ENCODE peak calls at places on chromosomes 12 and 14, in ten cellular contexts. I is posterior cingulate gyrus; J is left lung; E is kidney tubule cell; G is ELR; D is AML-193; M is HEK293T; R is HFF-Myc; Y is NCI-H1417 treated with DMSO at 0.1 percent for 48 hours; V is stimulated activated CD4-positive, alpha-beta T cell treated with anti-CD3 and anti-CD28 coated beads, Interleukin-12 subunit alpha, Interleukin-12 subunit beta, amount 100 ng/mL, for 4 hours. N is an unnamed sample.

GRCh38 chr14:63468273-63468672 is 74.9 kb downstream of the PPP2R5E start:
- DNase-seq in R (no peak), M (no peak), Y (no peak), D (no peak), I (no peak), E (peak; percentile 76), G (peak; percentile 22), J (no peak), V (no peak), N (no peak)

GRCh38 chr12:92334552-92334951 is 188.9 kb upstream of the BTG1 start:
- DNase-seq in R (no peak), M (no peak), Y (no peak), G (no peak), E (no peak), J (no peak), D (no peak), I (no peak), V (no peak), N (no peak)

GRCh38 chr14:92502541-92503286 is 10.9 kb upstream of the RIN3 start:
- DNase-seq in M (no peak), Y (no peak), D (no peak), R (no peak), G (no peak), J (no peak), V (no peak), I (no peak), E (peak; percentile 3), N (no peak)

GRCh38 chr14:104580961-104581360 is 1.4 kb downstream of the C14orf180 start:
- DNase-seq in G (no peak), Y (no peak), D (no peak), R (no peak), E (peak; percentile 29), V (no peak), I (no peak), M (no peak), J (no peak), N (no peak)

GRCh38 chr12:16163891-16164290 is 113.6 kb downstream of the SLC15A5 start:
- DNase-seq in I (no peak), E (no peak), D (peak; percentile 20), J (no peak), R (no peak), M (no peak), G (no peak), V (no peak), Y (no peak), N (no peak)

GRCh38 chr14:38171197-38171596 is 36.5 kb upstream of the SSTR1 start:
- DNase-seq in G (peak; percentile 43), V (no peak), R (peak; percentile 31), Y (no peak), I (no peak), J (peak; percentile 37), E (peak; percentile 95), D (no peak), M (no peak), N (no peak)

GRCh38 chr14:55430024-55430690 is 10.3 kb downstream of the TBPL2 start:
- DNase-seq in J (no peak), R (peak; percentile 72), I (no peak), G (peak; percentile 82), D (peak; percentile 63), V (no peak), Y (peak; percentile 39), M (peak; percentile 44), E (peak; percentile 79), N (peak; percentile 49)

GRCh38 chr14:44963775-44964380 is 1.9 kb downstream of the TOGARAM1 start:
- DNase-seq in E (peak; percentile 3), D (no peak), Y (no peak), R (no peak), G (peak; percentile 23), J (no peak), I (no peak), V (no peak), M (no peak), N (no peak)

GRCh38 chr12:112198120-112198733 is 72.9 kb downstream of the TRAFD1 start:
- DNase-seq in G (peak; percentile 75), M (peak; percentile 78), R (peak; percentile 26), D (peak; percentile 56), V (peak; percentile 37), I (no peak), E (peak; percentile 50), J (no peak), Y (no peak), N (peak; percentile 77)

GRCh38 chr12:66647034-66647691 is 31.7 kb downstream of the GRIP1 start:
- DNase-seq in M (no peak), J (no peak), Y (no peak), D (no peak), V (no peak), E (peak; percentile 97), G (peak; percentile 94), I (no peak), R (peak; percentile 63), N (no peak)

GRCh38 chr12:63400746-63401145 is 249.7 kb upstream of the AVPR1A start:
- DNase-seq in E (peak; percentile 89), G (peak; percentile 6), D (no peak), V (no peak), I (no peak), J (no peak), M (no peak), Y (no peak), R (peak; percentile 50), N (no peak)

GRCh38 chr12:40054554-40055226 is 51.2 kb downstream of the SLC2A13 start:
- DNase-seq in G (peak; percentile 39), V (no peak), M (no peak), I (peak; percentile 35), R (no peak), J (peak; percentile 32), D (no peak), E (no peak), Y (peak; percentile 91), N (no peak)

GRCh38 chr14:47919994-47920393 is 244.6 kb upstream of the MDGA2 start:
- DNase-seq in J (no peak), V (no peak), R (no peak), I (no peak), G (no peak), D (no peak), E (no peak), Y (no peak), M (no peak), N (no peak)

GRCh38 chr14:75459099-75459741 is 31.4 kb downstream of the JDP2 start:
- DNase-seq in J (no peak), D (peak; percentile 93), M (no peak), R (no peak), Y (no peak), I (no peak), V (no peak), G (no peak), E (peak; percentile 83), N (no peak)

GRCh38 chr14:72615511-72616121 is 278.3 kb downstream of the DPF3 start:
- DNase-seq in I (no peak), D (no peak), Y (no peak), M (no peak), E (peak; percentile 93), V (no peak), R (no peak), G (peak; percentile 84), J (no peak), N (no peak)

GRCh38 chr12:713281-713875 is 39.0 kb upstream of the WNK1 start:
- DNase-seq in Y (no peak), R (no peak), G (no peak), D (no peak), M (no peak), V (peak; percentile 26), I (no peak), J (no peak), E (no peak), N (no peak)

GRCh38 chr12:29750131-29750927 is 33.4 kb downstream of the TMTC1 start:
- DNase-seq in Y (no peak), G (no peak), J (no peak), R (no peak), V (no peak), I (no peak), E (peak; percentile 40), M (no peak), D (no peak), N (no peak)

N was measured in Caco-2.